ENCODE peak calls at places on chromosomes 5 and 9, in ten cellular contexts. U is brain microvascular endothelial cell, H is endodermal cell, D is IMR-90, G is fibroblast of lung, Y is mammary epithelial cell, X is GM23338, J is Peyer's patch, N is stomach, K is SK-N-SH. V is an unnamed sample. For H3K36me3, the result is how much of the 10 kb centered on the place peaks cover.

GRCh38 chr5:128237000-128237399 is 153.4 kb downstream of the SLC12A2 start:
- DNase-seq in U (no peak), H (no peak), D (no peak), G (no peak), Y (no peak), X (no peak), J (no peak), N (no peak), K (no peak), V (no peak)

GRCh38 chr5:58452566-58453258 is 7.2 kb downstream of the PLK2 start:
- DNase-seq in U (no peak), H (peak), D (peak), G (peak), Y (no peak), X (no peak), J (no peak), N (no peak), K (no peak), V (no peak)

GRCh38 chr9:21653091-21653490 is 149.3 kb upstream of the MTAP start:
- DNase-seq in U (no peak), H (no peak), D (peak), G (no peak), Y (peak), X (no peak), J (no peak), N (no peak), K (no peak), V (no peak)

GRCh38 chr5:176490291-176490690 is 42.1 kb downstream of the FAF2 start:
- DNase-seq in U (no peak), H (no peak), D (no peak), G (no peak), Y (no peak), X (no peak), J (no peak), N (no peak), K (no peak), V (no peak)

GRCh38 chr5:66757219-66757833 is 161.1 kb downstream of the MAST4 start:
- DNase-seq in U (peak), H (peak), D (peak), G (peak), Y (peak), X (peak), J (no peak), N (peak), K (peak), V (peak)

GRCh38 chr5:131812371-131813160 is 15.7 kb upstream of the FNIP1 start:
- DNase-seq in U (no peak), H (no peak), D (no peak), G (no peak), Y (no peak), X (no peak), J (no peak), N (no peak), K (no peak), V (no peak)

GRCh38 chr5:36635721-36636390 is 29.4 kb downstream of the SLC1A3 start:
- DNase-seq in U (no peak), H (no peak), D (no peak), G (no peak), Y (peak), X (no peak), J (no peak), N (no peak), K (no peak), V (no peak)

GRCh38 chr5:1382248-1382700 is 37.4 kb upstream of the CLPTM1L start:
- DNase-seq in U (no peak), H (no peak), D (no peak), G (no peak), Y (no peak), X (no peak), J (no peak), N (no peak), K (no peak), V (no peak)

GRCh38 chr5:56549096-56549886 is 266.1 kb upstream of the MAP3K1 start:
- DNase-seq in U (no peak), H (no peak), D (no peak), G (no peak), Y (no peak), X (no peak), J (no peak), N (no peak), K (no peak), V (no peak)

GRCh38 chr5:177117441-177118045 is 16.0 kb upstream of the NSD1 start:
- DNase-seq in U (no peak), H (no peak), D (no peak), G (no peak), Y (no peak), X (no peak), J (peak), N (no peak), K (no peak), V (no peak)

DNA sequence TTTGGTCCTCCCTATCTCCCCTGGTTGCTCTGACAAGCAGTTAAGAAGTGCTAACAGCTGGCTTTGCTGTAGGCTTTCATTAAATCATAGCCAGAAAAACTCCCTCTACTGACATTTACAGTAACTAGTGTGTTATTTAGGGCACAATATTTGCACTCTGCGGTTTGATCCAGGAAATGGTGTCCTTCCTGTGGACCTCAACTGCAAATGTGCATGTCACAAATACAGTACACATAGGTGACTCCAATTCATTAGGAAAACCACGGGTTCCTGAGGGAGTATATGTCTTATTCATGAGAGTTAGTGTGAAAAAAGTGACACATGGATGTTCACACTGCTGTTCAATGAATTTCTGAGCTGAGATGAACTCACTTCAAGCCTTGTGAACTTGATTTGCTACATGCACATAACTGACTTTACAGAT is 281.6 kb downstream of the EFNA5 start:
- DNase-seq in U (peak), H (no peak), D (peak), G (peak), Y (peak), X (no peak), J (no peak), N (peak), K (no peak), V (no peak)
- TF ChIP-seq CTCF in U (peak), H (no peak), D (peak), G (peak), Y (no peak), X (no peak), J (no peak), N (no peak), K (peak), V (peak)

DNA sequence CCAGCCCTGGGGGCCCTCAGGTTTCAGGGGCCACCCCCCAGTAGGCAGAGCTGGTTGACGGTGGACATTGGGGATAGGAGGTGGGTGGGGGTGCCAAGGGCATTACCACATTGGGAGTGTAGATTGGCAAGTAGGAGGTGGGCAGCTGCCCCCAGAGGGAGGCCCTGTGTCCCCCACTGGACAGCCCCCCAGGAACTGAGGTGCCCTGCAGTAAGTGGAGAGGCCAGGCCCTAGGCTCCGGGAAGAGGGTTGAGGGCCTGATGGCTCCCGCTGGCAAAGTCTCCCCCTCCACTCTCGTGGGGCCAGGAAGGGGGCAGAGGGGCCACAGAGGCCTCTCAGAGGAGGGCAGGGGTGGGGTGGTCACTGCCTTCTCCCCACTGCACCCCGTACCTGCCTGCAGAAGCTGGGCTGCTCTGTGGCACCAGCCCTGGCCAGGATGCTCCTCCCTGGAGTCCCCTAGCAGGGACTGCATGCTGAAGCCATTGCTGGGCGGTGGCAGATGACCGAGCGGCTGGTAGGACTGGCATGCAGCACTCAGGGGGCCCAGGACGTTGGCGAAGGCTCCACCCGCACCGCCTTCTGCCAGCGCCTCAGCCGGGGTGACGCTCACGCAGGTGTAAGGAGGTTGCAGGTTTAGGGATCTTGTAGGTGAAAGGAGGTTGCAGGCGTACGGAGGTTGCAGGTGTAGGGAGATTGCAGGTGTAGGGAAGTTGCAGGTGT is 89.6 kb upstream of the CACNA1B start:
- DNase-seq in U (no peak), H (no peak), D (no peak), G (no peak), Y (no peak), X (no peak), J (no peak), N (no peak), K (no peak), V (no peak)
- H3K4me3 ChIP-seq in U (no peak), H (no peak), D (no peak), G (no peak), Y (no peak), X (no peak), J (peak), N (peak), K (no peak), V (no peak)

GRCh38 chr5:163467682-163468081 is 7.2 kb downstream of the HMMR start:
- DNase-seq in U (no peak), H (no peak), D (no peak), G (no peak), Y (no peak), X (no peak), J (no peak), N (no peak), K (peak), V (no peak)
- H3K36me3 ChIP-seq in U (under half), H (half or more), D (under half), G (under half), Y (under half), X (half or more), J (under half), N (under half), K (under half), V (under half)

DNA sequence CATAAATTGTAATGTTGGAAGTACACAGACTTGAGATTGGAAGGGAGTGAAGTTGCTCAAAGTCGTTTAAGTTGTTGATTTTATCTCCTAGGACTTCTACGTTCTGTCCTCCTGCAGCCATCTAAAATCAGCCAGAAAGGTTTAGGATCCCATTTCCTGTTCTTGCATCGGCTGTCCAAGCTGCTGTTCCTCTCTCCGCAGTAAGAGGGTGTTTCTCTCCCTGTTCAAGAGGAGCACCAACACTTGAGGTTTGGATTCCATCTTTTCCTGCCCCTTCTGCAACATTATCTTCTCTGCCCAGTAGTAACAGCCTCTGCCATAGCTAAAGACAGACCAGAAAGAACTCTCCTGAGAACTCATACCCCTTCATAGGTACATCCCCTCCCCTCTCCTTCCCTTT is 373.4 kb downstream of the GADD45G start:
- DNase-seq in U (peak), H (peak), D (peak), G (peak), Y (no peak), X (peak), J (no peak), N (no peak), K (no peak), V (no peak)
- TF ChIP-seq CTCF in U (peak), H (peak), D (no peak), G (peak), Y (peak), X (peak), J (no peak), N (peak), K (peak), V (no peak)

DNA sequence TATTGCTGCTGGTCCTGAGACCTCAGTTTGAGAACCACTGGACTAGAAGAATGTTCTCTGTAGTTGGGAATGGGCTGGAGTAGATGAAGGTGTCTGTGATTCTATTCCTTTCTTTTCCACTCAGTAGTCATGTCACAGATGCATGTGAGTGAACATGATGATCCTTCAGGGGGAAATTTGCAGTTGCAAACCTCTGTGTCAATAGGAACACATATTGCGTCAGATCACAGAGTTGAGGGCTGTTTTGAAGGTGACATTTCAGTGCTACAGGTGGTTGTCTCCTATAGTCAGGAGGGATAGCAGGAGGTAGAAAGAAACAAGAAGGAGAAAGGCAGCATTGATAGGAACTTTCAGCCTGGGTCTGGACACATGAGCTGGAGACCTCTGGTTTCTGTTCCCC is 239.3 kb downstream of the ARHGEF28 start:
- DNase-seq in U (no peak), H (no peak), D (no peak), G (no peak), Y (no peak), X (no peak), J (no peak), N (no peak), K (no peak), V (no peak)
- H3K4me3 ChIP-seq in U (no peak), H (no peak), D (no peak), G (no peak), Y (no peak), X (no peak), J (no peak), N (no peak), K (no peak), V (no peak)

GRCh38 chr5:31381299-31381698 is 150.6 kb downstream of the DROSHA start:
- DNase-seq in U (no peak), H (no peak), D (no peak), G (no peak), Y (no peak), X (no peak), J (no peak), N (no peak), K (no peak), V (no peak)
- H3K36me3 ChIP-seq in U (under half), H (under half), D (under half), G (under half), Y (under half), X (under half), J (under half), N (under half), K (under half), V (under half)

DNA sequence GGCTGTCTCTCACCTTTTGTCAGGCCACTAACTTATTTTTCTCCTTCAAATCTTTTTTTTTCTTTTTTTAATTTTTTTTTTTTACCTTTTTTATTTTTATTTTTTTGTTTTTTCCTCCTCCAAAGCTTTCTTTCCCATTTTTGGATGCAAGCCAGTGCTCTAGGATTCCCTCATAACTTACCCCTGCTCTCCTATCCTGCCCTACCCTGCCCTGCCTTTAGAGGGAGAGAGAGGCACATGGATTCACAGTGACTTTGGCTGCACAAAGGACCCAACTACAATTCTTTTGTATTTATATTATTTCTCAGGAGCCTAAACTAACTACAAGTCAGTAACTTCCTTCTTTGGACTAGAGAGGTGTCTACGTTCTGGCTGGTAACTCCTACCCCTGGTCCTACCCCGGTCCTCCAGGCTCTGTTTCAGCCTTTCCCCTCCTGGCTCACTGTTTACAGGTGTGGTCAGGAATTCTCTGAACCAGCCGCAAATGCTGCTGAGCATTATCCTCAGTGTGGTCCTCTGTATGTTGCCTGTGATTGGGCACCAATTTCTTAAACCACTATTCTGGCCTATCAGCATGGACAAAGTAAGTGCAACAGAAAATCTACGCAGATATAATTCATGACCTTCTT is 8.4 kb upstream of the RUSC2 start:
- DNase-seq in U (peak), H (peak), D (peak), G (peak), Y (peak), X (peak), J (no peak), N (peak), K (peak), V (no peak)
- TF ChIP-seq CTCF in U (peak), H (peak), D (peak), G (peak), Y (peak), X (peak), J (peak), N (peak), K (peak), V (peak)

V was measured in kidney epithelial cell.